ENCODE peak calls at places on chromosome 16, in four cellular contexts. X is left cardiac atrium, G is AG09319, I is aorta. F is an unnamed sample.

GRCh38 chr16:76292218-76292617 is 15.0 kb downstream of the CNTNAP4 start:
- DNase-seq in X (no peak), G (no peak), I (no peak), F (no peak)

GRCh38 chr16:46621006-46621629 is at the start of gene SHCBP1:
- DNase-seq in X (peak; percentile 87), G (peak; percentile 80), I (peak; percentile 94), F (peak; percentile 78)

GRCh38 chr16:86924537-86924936 is 346.2 kb downstream of the FOXL1 start:
- DNase-seq in X (no peak), G (peak; percentile 7), I (peak; percentile 58), F (no peak)

GRCh38 chr16:67447508-67448076 is 16.7 kb downstream of the HSD11B2 start:
- DNase-seq in X (no peak), G (no peak), I (no peak), F (peak; percentile 62)

GRCh38 chr16:30049871-30050270 is 15.7 kb upstream of the ALDOA start:
- DNase-seq in X (no peak), G (no peak), I (no peak), F (no peak)

GRCh38 chr16:71479420-71479819 is 9.7 kb downstream of the ZNF19 start:
- DNase-seq in X (no peak), G (no peak), I (no peak), F (no peak)

GRCh38 chr16:31128711-31129567 is 6.6 kb downstream of the PRSS8 start:
- DNase-seq in X (peak; percentile 75), G (no peak), I (no peak), F (no peak)

GRCh38 chr16:81737885-81738536 is 41.1 kb upstream of the PLCG2 start:
- DNase-seq in X (peak; percentile 85), G (peak; percentile 28), I (peak; percentile 86), F (peak; percentile 89)

GRCh38 chr16:64397945-64398508 is 723.8 kb downstream of the CDH11 start:
- DNase-seq in X (no peak), G (no peak), I (no peak), F (no peak)

GRCh38 chr16:57497121-57497520 is 10.8 kb upstream of the DOK4 start:
- DNase-seq in X (no peak), G (no peak), I (no peak), F (no peak)

GRCh38 chr16:22053921-22054341 is 38.4 kb upstream of the VWA3A start:
- DNase-seq in X (no peak), G (no peak), I (no peak), F (no peak)